ENCODE peak calls at places on chromosomes 16 and 17, in ten cellular contexts. T, W, G, O, I, E, B, Z, K and J are unnamed samples.

GRCh38 chr17:77466140-77466539 is 325.4 kb downstream of the SEC14L1 start:
- DNase-seq in T (no peak), W (no peak), G (no peak), O (no peak), I (no peak), E (no peak), B (no peak), Z (no peak), K (no peak), J (no peak)

GRCh38 chr16:82701302-82702022 is 74.7 kb downstream of the CDH13 start:
- DNase-seq in T (no peak), W (no peak), G (no peak), O (no peak), I (peak), E (no peak), B (no peak), Z (no peak), K (no peak), J (no peak)

GRCh38 chr17:1597861-1598342 is 30.7 kb downstream of the SLC43A2 start:
- DNase-seq in T (no peak), W (peak), G (no peak), O (no peak), I (no peak), E (no peak), B (no peak), Z (no peak), K (no peak), J (peak)

GRCh38 chr17:28008526-28008925 is 34.0 kb upstream of the NLK start:
- DNase-seq in T (no peak), W (peak), G (no peak), O (no peak), I (peak), E (peak), B (no peak), Z (no peak), K (peak), J (no peak)

GRCh38 chr17:48013876-48014602 is 23.6 kb downstream of the COPZ2 start:
- DNase-seq in T (no peak), W (no peak), G (no peak), O (no peak), I (no peak), E (no peak), B (no peak), Z (no peak), K (no peak), J (no peak)

GRCh38 chr17:21174719-21175118 is 39.2 kb downstream of the TMEM11 start:
- DNase-seq in T (no peak), W (no peak), G (no peak), O (no peak), I (peak), E (peak), B (no peak), Z (no peak), K (no peak), J (no peak)

GRCh38 chr17:55086635-55087058 is 118.1 kb downstream of the STXBP4 start:
- DNase-seq in T (no peak), W (no peak), G (no peak), O (no peak), I (peak), E (no peak), B (no peak), Z (no peak), K (peak), J (no peak)

GRCh38 chr17:61251939-61252865 is 147.4 kb upstream of the TBX2 start:
- DNase-seq in T (no peak), W (no peak), G (no peak), O (no peak), I (peak), E (peak), B (no peak), Z (no peak), K (peak), J (no peak)

GRCh38 chr17:58339775-58340622 is 11.4 kb upstream of the TSPOAP1 start:
- DNase-seq in T (peak), W (no peak), G (no peak), O (no peak), I (no peak), E (no peak), B (no peak), Z (no peak), K (no peak), J (no peak)

GRCh38 chr16:2056077-2056476 is 8.3 kb downstream of the TSC2 start:
- DNase-seq in T (no peak), W (peak), G (no peak), O (no peak), I (no peak), E (no peak), B (no peak), Z (no peak), K (no peak), J (peak)

GRCh38 chr17:32323784-32324590 is 18.0 kb downstream of the C17orf75 start:
- DNase-seq in T (peak), W (no peak), G (no peak), O (no peak), I (peak), E (no peak), B (no peak), Z (no peak), K (no peak), J (no peak)

GRCh38 chr16:11078812-11079459 is 134.6 kb downstream of the CLEC16A start:
- DNase-seq in T (no peak), W (no peak), G (no peak), O (no peak), I (peak), E (peak), B (no peak), Z (no peak), K (no peak), J (no peak)

GRCh38 chr16:28098959-28099945 is 35.7 kb upstream of the GSG1L start:
- DNase-seq in T (no peak), W (no peak), G (no peak), O (no peak), I (no peak), E (no peak), B (no peak), Z (no peak), K (no peak), J (no peak)

GRCh38 chr16:80319181-80319580 is 221.6 kb upstream of the DYNLRB2 start:
- DNase-seq in T (no peak), W (no peak), G (no peak), O (no peak), I (no peak), E (no peak), B (no peak), Z (no peak), K (no peak), J (peak)

GRCh38 chr17:32518856-32519768 is 32.3 kb downstream of the CDK5R1 start:
- DNase-seq in T (peak), W (peak), G (peak), O (peak), I (no peak), E (peak), B (peak), Z (peak), K (no peak), J (no peak)

GRCh38 chr17:39123627-39124026 is 27.8 kb downstream of the PLXDC1 start:
- DNase-seq in T (no peak), W (peak), G (no peak), O (no peak), I (no peak), E (no peak), B (no peak), Z (no peak), K (no peak), J (no peak)

GRCh38 chr17:28189667-28190066 is 129.3 kb upstream of the TMEM97 start:
- DNase-seq in T (no peak), W (no peak), G (no peak), O (no peak), I (no peak), E (no peak), B (no peak), Z (no peak), K (no peak), J (no peak)

GRCh38 chr16:13254998-13255614 is 353.7 kb downstream of the SHISA9 start:
- DNase-seq in T (no peak), W (no peak), G (no peak), O (no peak), I (no peak), E (no peak), B (no peak), Z (no peak), K (no peak), J (no peak)

GRCh38 chr17:34010534-34010933 is 244.6 kb upstream of the CCL2 start:
- DNase-seq in T (no peak), W (no peak), G (no peak), O (no peak), I (no peak), E (no peak), B (no peak), Z (no peak), K (no peak), J (no peak)

GRCh38 chr16:88688013-88688778 is 1.9 kb upstream of the SNAI3 start:
- DNase-seq in T (no peak), W (no peak), G (no peak), O (no peak), I (no peak), E (no peak), B (no peak), Z (no peak), K (no peak), J (peak)

GRCh38 chr17:79482719-79483118 is 128.1 kb downstream of the RBFOX3 start:
- DNase-seq in T (no peak), W (no peak), G (no peak), O (no peak), I (no peak), E (no peak), B (no peak), Z (no peak), K (no peak), J (no peak)

GRCh38 chr17:35546489-35546888 is 9.0 kb upstream of the SLFN12L start:
- DNase-seq in T (no peak), W (no peak), G (no peak), O (no peak), I (no peak), E (no peak), B (no peak), Z (no peak), K (no peak), J (no peak)